ENCODE peak calls at places on chromosomes 2 and 18, in eight cellular contexts. E, T, P, Z, O, H, Q and D are unnamed samples.

GRCh38 chr2:229501051-229501794 is 213.1 kb downstream of the DNER start:
- DNase-seq in E (no peak), T (no peak), P (no peak), Z (no peak), O (no peak), H (no peak), Q (no peak), D (no peak)

GRCh38 chr18:48193521-48194251 is 215.5 kb downstream of the ZBTB7C start:
- DNase-seq in E (no peak), T (no peak), P (peak; percentile 67), Z (no peak), O (no peak), H (no peak), Q (no peak), D (no peak)

GRCh38 chr2:27306657-27307544 is 1.3 kb downstream of the UCN start:
- DNase-seq in E (no peak), T (no peak), P (no peak), Z (no peak), O (no peak), H (no peak), Q (no peak), D (no peak)

GRCh38 chr2:73253901-73254300 is 19.8 kb downstream of the CCT7 start:
- DNase-seq in E (no peak), T (no peak), P (no peak), Z (peak; percentile 76), O (no peak), H (no peak), Q (no peak), D (no peak)

GRCh38 chr2:21096458-21096857 is 27.3 kb upstream of the TDRD15 start:
- DNase-seq in E (no peak), T (no peak), P (no peak), Z (no peak), O (no peak), H (no peak), Q (no peak), D (no peak)

GRCh38 chr18:12296457-12296856 is 11.6 kb upstream of the TUBB6 start:
- DNase-seq in E (no peak), T (no peak), P (no peak), Z (no peak), O (no peak), H (no peak), Q (no peak), D (no peak)

GRCh38 chr2:127535422-127535901 is at the start of gene MYO7B:
- DNase-seq in E (no peak), T (no peak), P (no peak), Z (no peak), O (no peak), H (no peak), Q (no peak), D (no peak)

GRCh38 chr2:238129166-238130010 is 9.1 kb upstream of the KLHL30 start:
- DNase-seq in E (no peak), T (no peak), P (no peak), Z (no peak), O (no peak), H (no peak), Q (no peak), D (no peak)

GRCh38 chr2:202695166-202695565 is 60.4 kb downstream of the FAM117B start:
- DNase-seq in E (no peak), T (no peak), P (no peak), Z (no peak), O (no peak), H (no peak), Q (peak; percentile 27), D (no peak)

GRCh38 chr2:129744649-129745048 is 234.8 kb upstream of the RAB6C start:
- DNase-seq in E (no peak), T (no peak), P (no peak), Z (no peak), O (no peak), H (no peak), Q (no peak), D (no peak)

GRCh38 chr2:70828914-70829824 is 6.4 kb downstream of the CD207 start:
- DNase-seq in E (no peak), T (no peak), P (no peak), Z (no peak), O (no peak), H (no peak), Q (no peak), D (peak; percentile 85)

GRCh38 chr2:197229509-197230458 is 80.8 kb downstream of the ANKRD44 start:
- DNase-seq in E (no peak), T (peak; percentile 73), P (no peak), Z (no peak), O (no peak), H (no peak), Q (peak; percentile 48), D (peak; percentile 88)

GRCh38 chr2:170313636-170314348 is 135.8 kb downstream of the MYO3B start:
- DNase-seq in E (no peak), T (peak; percentile 59), P (no peak), Z (no peak), O (no peak), H (no peak), Q (no peak), D (peak; percentile 30)

GRCh38 chr18:76445275-76445674 is 49.8 kb downstream of the ZNF516 start:
- DNase-seq in E (no peak), T (peak; percentile 73), P (peak; percentile 23), Z (no peak), O (no peak), H (peak; percentile 72), Q (no peak), D (peak; percentile 78)

GRCh38 chr2:47039913-47040562 is 115.1 kb downstream of the STPG4 start:
- DNase-seq in E (no peak), T (no peak), P (no peak), Z (no peak), O (no peak), H (no peak), Q (peak; percentile 62), D (no peak)

GRCh38 chr2:210477496-210477895 is 937 bp upstream of the LANCL1 start:
- DNase-seq in E (peak; percentile 58), T (peak; percentile 82), P (no peak), Z (peak; percentile 12), O (no peak), H (peak; percentile 34), Q (peak; percentile 23), D (peak; percentile 77)